ENCODE peak calls at places on chromosomes 1 and 21, in six cellular contexts. J is foreskin fibroblast, G is cardiac fibroblast, E is psoas muscle, W is D721Med, T is HFF-Myc. N is an unnamed sample.
A peak's percentile ranks its signal among the peaks of the same experiment; 100 is the strongest.

GRCh38 chr21:16193758-16194606 is 464.2 kb downstream of the USP25 start:
- DNase-seq in J (peak; percentile 80), G (peak; percentile 88), E (peak; percentile 42), W (no peak), T (peak; percentile 71), N (peak; percentile 93)

GRCh38 chr1:112703706-112704105 is 3.2 kb downstream of the RHOC start:
- DNase-seq in J (no peak), G (no peak), E (no peak), W (no peak), T (no peak), N (no peak)

GRCh38 chr21:44740721-44741120 is 29.3 kb upstream of the TSPEAR start:
- DNase-seq in J (no peak), G (no peak), E (no peak), W (no peak), T (no peak), N (no peak)

GRCh38 chr21:38804617-38805281 is 980 bp upstream of the ETS2 start:
- DNase-seq in J (peak; percentile 55), G (no peak), E (peak; percentile 81), W (no peak), T (no peak), N (peak; percentile 73)

GRCh38 chr1:8439015-8439702 is 121.2 kb downstream of the SLC45A1 start:
- DNase-seq in J (peak; percentile 78), G (peak; percentile 84), E (peak; percentile 77), W (no peak), T (peak; percentile 27), N (peak; percentile 93)

GRCh38 chr1:235639586-235640205 is 9.9 kb downstream of the GNG4 start:
- DNase-seq in J (no peak), G (no peak), E (no peak), W (no peak), T (no peak), N (no peak)

GRCh38 chr1:209600541-209600940 is 17.0 kb downstream of the CAMK1G start:
- DNase-seq in J (no peak), G (peak; percentile 10), E (no peak), W (no peak), T (no peak), N (no peak)

GRCh38 chr1:160708821-160709220 is 2.8 kb downstream of the CD48 start:
- DNase-seq in J (no peak), G (no peak), E (no peak), W (no peak), T (no peak), N (no peak)

GRCh38 chr1:170617595-170618215 is 46.2 kb upstream of the PRRX1 start:
- DNase-seq in J (no peak), G (no peak), E (no peak), W (no peak), T (no peak), N (no peak)

GRCh38 chr1:28955930-28956552 is 41.7 kb downstream of the EPB41 start:
- DNase-seq in J (peak; percentile 28), G (peak; percentile 9), E (no peak), W (no peak), T (no peak), N (peak; percentile 10)

GRCh38 chr1:30668026-30668425 is 55.4 kb downstream of the MATN1 start:
- DNase-seq in J (peak; percentile 23), G (peak; percentile 36), E (no peak), W (no peak), T (no peak), N (peak; percentile 23)

GRCh38 chr1:7667625-7668218 is 103.4 kb upstream of the VAMP3 start:
- DNase-seq in J (peak; percentile 67), G (peak; percentile 82), E (peak; percentile 91), W (no peak), T (peak; percentile 26), N (peak; percentile 87)

GRCh38 chr1:89552481-89553194 is 28.0 kb downstream of the LRRC8B start:
- DNase-seq in J (no peak), G (peak; percentile 52), E (no peak), W (no peak), T (no peak), N (peak; percentile 57)

GRCh38 chr1:36350659-36351171 is 27.3 kb upstream of the EVA1B start:
- DNase-seq in J (peak; percentile 80), G (peak; percentile 86), E (no peak), W (no peak), T (no peak), N (peak; percentile 78)

GRCh38 chr21:25887166-25887565 is 152.4 kb downstream of the GABPA start:
- DNase-seq in J (no peak), G (peak; percentile 31), E (no peak), W (no peak), T (no peak), N (peak; percentile 37)
- TF ChIP-seq CTCF in J (no peak), G (peak; percentile 16), E (no peak), W (no peak), T (peak; percentile 15), N (peak; percentile 54)

GRCh38 chr1:24535021-24535424 is 20.9 kb upstream of the NCMAP start:
- DNase-seq in J (no peak), G (no peak), E (no peak), W (no peak), T (no peak), N (peak; percentile 9)
- TF ChIP-seq CTCF in J (no peak), G (no peak), E (no peak), W (no peak), T (no peak), N (no peak)

GRCh38 chr1:26092422-26092821 is 19.2 kb upstream of the PDIK1L start:
- DNase-seq in J (no peak), G (no peak), E (no peak), W (no peak), T (no peak), N (no peak)

GRCh38 chr1:26097696-26098095 is 13.9 kb upstream of the PDIK1L start:
- DNase-seq in J (no peak), G (peak; percentile 36), E (no peak), W (no peak), T (no peak), N (peak; percentile 58)

GRCh38 chr1:26096471-26096870 is 15.2 kb upstream of the PDIK1L start:
- DNase-seq in J (no peak), G (no peak), E (no peak), W (no peak), T (no peak), N (no peak)

GRCh38 chr1:26094076-26094669 is 17.5 kb upstream of the PDIK1L start:
- DNase-seq in J (no peak), G (no peak), E (peak; percentile 22), W (no peak), T (no peak), N (no peak)

GRCh38 chr1:26094677-26095383 is 16.8 kb upstream of the PDIK1L start:
- DNase-seq in J (no peak), G (peak; percentile 32), E (peak; percentile 58), W (no peak), T (no peak), N (peak; percentile 66)
- TF ChIP-seq CTCF in J (peak; percentile 9), G (peak; percentile 9), E (peak; percentile 20), W (no peak), T (no peak), N (peak; percentile 43)

GRCh38 chr1:55512467-55512866 is 297.3 kb upstream of the USP24 start:
- DNase-seq in J (no peak), G (no peak), E (no peak), W (no peak), T (no peak), N (no peak)

GRCh38 chr1:55519937-55520683 is 304.9 kb upstream of the USP24 start:
- DNase-seq in J (peak; percentile 41), G (no peak), E (no peak), W (no peak), T (peak; percentile 30), N (peak; percentile 18)

GRCh38 chr1:55520861-55521260 is 305.7 kb upstream of the USP24 start:
- DNase-seq in J (no peak), G (no peak), E (no peak), W (no peak), T (no peak), N (no peak)

GRCh38 chr1:55519276-55519675 is 304.1 kb upstream of the USP24 start:
- DNase-seq in J (no peak), G (no peak), E (no peak), W (no peak), T (no peak), N (no peak)

DNA sequence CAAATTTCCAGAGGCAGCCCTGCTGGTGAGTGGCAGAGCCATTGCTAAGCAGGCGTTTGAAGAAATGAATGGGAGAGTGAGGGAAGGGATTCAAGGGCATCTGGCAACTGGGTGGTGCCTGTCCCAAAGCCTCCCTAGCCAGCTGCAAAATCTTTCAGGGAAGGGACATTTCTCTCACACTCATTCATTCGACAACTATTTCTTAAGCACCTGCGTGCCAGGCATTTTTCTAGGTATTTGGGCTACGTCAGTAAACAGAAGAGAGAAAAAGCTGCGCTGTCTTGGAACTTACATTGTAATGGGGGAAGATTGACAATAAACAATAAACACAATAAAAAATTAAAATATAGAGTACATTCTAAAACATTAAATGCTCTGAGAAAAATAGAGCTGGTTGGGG is 301.9 kb upstream of the USP24 start:
- DNase-seq in J (no peak), G (no peak), E (no peak), W (no peak), T (no peak), N (no peak)
- TF ChIP-seq CTCF in J (no peak), G (no peak), E (no peak), W (no peak), T (no peak), N (no peak)

DNA sequence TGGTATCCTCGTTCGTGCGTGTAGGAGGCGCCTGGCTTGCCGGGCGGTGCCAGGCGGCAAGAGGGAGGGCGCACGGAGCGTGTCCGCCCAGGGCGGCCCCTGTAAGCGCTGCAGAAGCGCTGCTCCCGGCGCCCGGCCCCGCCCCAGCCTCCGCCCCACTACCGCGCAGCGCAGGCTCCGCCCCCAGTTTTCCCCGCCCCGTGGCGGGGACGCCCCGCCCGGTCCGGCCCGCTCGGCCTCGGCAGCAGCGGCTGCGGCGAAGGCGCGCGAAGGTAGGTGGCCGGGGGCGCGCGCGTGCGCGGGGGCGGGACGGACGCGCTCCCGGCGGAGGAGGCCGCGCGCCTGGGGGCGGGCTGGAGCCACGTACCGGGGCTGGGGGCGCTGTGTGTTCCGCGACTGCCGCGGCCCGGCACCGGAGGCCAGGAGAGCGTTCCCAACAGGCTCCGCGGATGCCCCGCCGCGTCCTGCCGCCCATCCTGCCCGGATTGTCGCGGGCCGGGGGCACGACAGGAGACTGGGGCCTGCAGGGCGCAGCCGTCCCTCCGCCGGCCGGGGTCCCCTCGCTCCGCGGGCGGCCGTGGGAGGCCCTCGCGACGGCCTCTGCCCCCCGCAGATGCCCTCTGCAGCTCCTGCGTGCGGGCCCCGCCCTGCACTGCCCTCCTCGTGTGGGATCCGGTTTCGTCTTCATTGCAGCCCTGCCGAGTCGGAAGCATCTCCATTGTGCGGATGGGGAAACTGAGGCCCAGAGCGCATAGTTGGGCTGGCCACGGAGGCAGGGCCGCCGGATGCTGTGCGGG is 7.7 kb upstream of the CROCC start:
- DNase-seq in J (peak; percentile 99), G (peak; percentile 95), E (peak; percentile 95), W (peak; percentile 85), T (peak; percentile 84), N (peak; percentile 99)
- TF ChIP-seq CTCF in J (no peak), G (no peak), E (no peak), W (peak; percentile 20), T (peak; percentile 3), N (no peak)

GRCh38 chr1:80656011-80656627 is 1144.6 kb upstream of the ADGRL2 start:
- DNase-seq in J (no peak), G (peak; percentile 4), E (no peak), W (no peak), T (no peak), N (peak; percentile 10)
- TF ChIP-seq CTCF in J (peak; percentile 13), G (peak; percentile 18), E (no peak), W (peak; percentile 25), T (peak; percentile 33), N (peak; percentile 34)

N was measured in choroid plexus epithelial cell.